ENCODE peak calls at places on chromosomes 6 and 20, in eight cellular contexts. One of them, this sample, is unnamed.

GRCh38 chr6:73854998-73855718 is 159.2 kb downstream of the CD109 start:
- DNase-seq in thyroid gland: no peak
- DNase-seq in RCC 7860: peak
- DNase-seq in astrocyte of the hippocampus: peak
- DNase-seq in cardiac fibroblast: peak
- DNase-seq in ACHN: peak
- DNase-seq in MV-4-11: peak
- DNase-seq in neuronal stem cell: peak
- DNase-seq in this sample: peak

GRCh38 chr20:22430154-22430745 is 154.1 kb downstream of the FOXA2 start:
- DNase-seq in thyroid gland: no peak
- DNase-seq in RCC 7860: no peak
- DNase-seq in astrocyte of the hippocampus: no peak
- DNase-seq in cardiac fibroblast: peak
- DNase-seq in ACHN: no peak
- DNase-seq in MV-4-11: no peak
- DNase-seq in neuronal stem cell: peak
- DNase-seq in this sample: no peak

GRCh38 chr6:34993206-34993605 is 104.2 kb downstream of the ANKS1A start:
- DNase-seq in thyroid gland: no peak
- DNase-seq in RCC 7860: no peak
- DNase-seq in astrocyte of the hippocampus: no peak
- DNase-seq in cardiac fibroblast: no peak
- DNase-seq in ACHN: no peak
- DNase-seq in MV-4-11: no peak
- DNase-seq in neuronal stem cell: no peak
- DNase-seq in this sample: no peak

GRCh38 chr6:115982453-115982852 is 78.2 kb downstream of the FRK start:
- DNase-seq in thyroid gland: no peak
- DNase-seq in RCC 7860: no peak
- DNase-seq in astrocyte of the hippocampus: no peak
- DNase-seq in cardiac fibroblast: no peak
- DNase-seq in ACHN: no peak
- DNase-seq in MV-4-11: no peak
- DNase-seq in neuronal stem cell: no peak
- DNase-seq in this sample: no peak

GRCh38 chr6:62298745-62299392 is 12.8 kb upstream of the KHDRBS2 start:
- DNase-seq in thyroid gland: no peak
- DNase-seq in RCC 7860: no peak
- DNase-seq in astrocyte of the hippocampus: no peak
- DNase-seq in cardiac fibroblast: no peak
- DNase-seq in ACHN: no peak
- DNase-seq in MV-4-11: peak
- DNase-seq in neuronal stem cell: no peak
- DNase-seq in this sample: no peak

GRCh38 chr6:111096246-111096645 is 8.9 kb downstream of the SLC16A10 start:
- DNase-seq in thyroid gland: peak
- DNase-seq in RCC 7860: no peak
- DNase-seq in astrocyte of the hippocampus: no peak
- DNase-seq in cardiac fibroblast: no peak
- DNase-seq in ACHN: no peak
- DNase-seq in MV-4-11: no peak
- DNase-seq in neuronal stem cell: no peak
- DNase-seq in this sample: no peak

GRCh38 chr20:53915459-53916172 is 154.8 kb downstream of the BCAS1 start:
- DNase-seq in thyroid gland: peak
- DNase-seq in RCC 7860: peak
- DNase-seq in astrocyte of the hippocampus: peak
- DNase-seq in cardiac fibroblast: peak
- DNase-seq in ACHN: peak
- DNase-seq in MV-4-11: peak
- DNase-seq in neuronal stem cell: peak
- DNase-seq in this sample: peak

GRCh38 chr6:146544783-146545182 is 1.1 kb downstream of the RAB32 start:
- DNase-seq in thyroid gland: no peak
- DNase-seq in RCC 7860: no peak
- DNase-seq in astrocyte of the hippocampus: peak
- DNase-seq in cardiac fibroblast: peak
- DNase-seq in ACHN: no peak
- DNase-seq in MV-4-11: no peak
- DNase-seq in neuronal stem cell: no peak
- DNase-seq in this sample: no peak

This sample was measured in AML-193.